ENCODE peak calls at places on chromosomes 16 and 17, in nine cellular contexts. V is neural crest cell; R is T-cell; U is uterus; W is stimulated activated CD4-positive, alpha-beta T cell treated with anti-CD3 and anti-CD28 coated beads, TNF-alpha, amount 100 ng/mL, for 48 hours; B is ELF-1; L is NCI-H1105 treated with DMSO at 0.1 percent for 48 hours; G is HFFc6; S is GM20000. I is an unnamed sample.

GRCh38 chr17:78759969-78760352 is 22.1 kb downstream of the CYTH1 start:
- DNase-seq in V (no peak), R (no peak), U (no peak), W (no peak), B (no peak), L (no peak), G (no peak), S (no peak), I (no peak)

GRCh38 chr17:78263736-78264340 is 32.4 kb downstream of the TMEM235 start:
- DNase-seq in V (no peak), R (no peak), U (no peak), W (no peak), B (no peak), L (no peak), G (no peak), S (no peak), I (no peak)

GRCh38 chr17:56887552-56888467 is 26.0 kb downstream of the TRIM25 start:
- DNase-seq in V (no peak), R (no peak), U (no peak), W (no peak), B (no peak), L (no peak), G (no peak), S (no peak), I (no peak)

GRCh38 chr17:73481672-73482071 is 162.6 kb downstream of the SDK2 start:
- DNase-seq in V (no peak), R (no peak), U (no peak), W (no peak), B (no peak), L (no peak), G (no peak), S (no peak), I (no peak)

GRCh38 chr16:31168848-31169247 is 11.1 kb upstream of the FUS start:
- DNase-seq in V (no peak), R (no peak), U (no peak), W (no peak), B (peak), L (no peak), G (no peak), S (no peak), I (no peak)

GRCh38 chr17:51585514-51586104 is 325.3 kb downstream of the UTP18 start:
- DNase-seq in V (peak), R (no peak), U (no peak), W (no peak), B (peak), L (no peak), G (no peak), S (no peak), I (no peak)

GRCh38 chr17:74152591-74153455 is 50.7 kb upstream of the RPL38 start:
- DNase-seq in V (no peak), R (no peak), U (no peak), W (no peak), B (peak), L (no peak), G (no peak), S (no peak), I (peak)

GRCh38 chr16:50096791-50097190 is 31.0 kb downstream of the HEATR3 start:
- DNase-seq in V (no peak), R (no peak), U (no peak), W (no peak), B (no peak), L (no peak), G (peak), S (no peak), I (no peak)

GRCh38 chr17:19647697-19648474 is 665 bp upstream of the ALDH3A2 start:
- DNase-seq in V (no peak), R (no peak), U (peak), W (no peak), B (peak), L (peak), G (peak), S (peak), I (peak)

GRCh38 chr17:76529224-76529642 is 8.3 kb downstream of the CYGB start:
- DNase-seq in V (no peak), R (no peak), U (peak), W (no peak), B (peak), L (no peak), G (peak), S (no peak), I (peak)